ENCODE peak calls at places on chromosomes 1 and 21, in five cellular contexts. One of them, this sample, is unnamed.

GRCh38 chr1:184854456-184855180 is 100.0 kb upstream of the EDEM3 start:
- DNase-seq in amniotic stem cell: no peak
- DNase-seq in GM13977: no peak
- DNase-seq in epithelial cell of prostate: no peak
- DNase-seq in GM04504: peak
- DNase-seq in this sample: no peak

GRCh38 chr1:50978144-50978851 is 8.3 kb downstream of the CDKN2C start:
- DNase-seq in amniotic stem cell: peak
- DNase-seq in GM13977: peak
- DNase-seq in epithelial cell of prostate: no peak
- DNase-seq in GM04504: no peak
- DNase-seq in this sample: peak

GRCh38 chr1:117686907-117687306 is 81.1 kb downstream of the TENT5C start:
- DNase-seq in amniotic stem cell: no peak
- DNase-seq in GM13977: no peak
- DNase-seq in epithelial cell of prostate: no peak
- DNase-seq in GM04504: peak
- DNase-seq in this sample: no peak

GRCh38 chr1:25787477-25788043 is 12.4 kb upstream of the SELENON start:
- DNase-seq in amniotic stem cell: no peak
- DNase-seq in GM13977: no peak
- DNase-seq in epithelial cell of prostate: no peak
- DNase-seq in GM04504: no peak
- DNase-seq in this sample: no peak

GRCh38 chr21:41777934-41778815 is 11.3 kb upstream of the RIPK4 start:
- DNase-seq in amniotic stem cell: peak
- DNase-seq in GM13977: no peak
- DNase-seq in epithelial cell of prostate: no peak
- DNase-seq in GM04504: peak
- DNase-seq in this sample: no peak

GRCh38 chr21:16592399-16592798 is 862.6 kb downstream of the USP25 start:
- DNase-seq in amniotic stem cell: no peak
- DNase-seq in GM13977: no peak
- DNase-seq in epithelial cell of prostate: no peak
- DNase-seq in GM04504: no peak
- DNase-seq in this sample: no peak

GRCh38 chr1:30688920-30689794 is 34.2 kb downstream of the MATN1 start:
- DNase-seq in amniotic stem cell: no peak
- DNase-seq in GM13977: no peak
- DNase-seq in epithelial cell of prostate: no peak
- DNase-seq in GM04504: no peak
- DNase-seq in this sample: no peak

GRCh38 chr1:147643974-147644373 is 26.4 kb downstream of the ACP6 start:
- DNase-seq in amniotic stem cell: no peak
- DNase-seq in GM13977: no peak
- DNase-seq in epithelial cell of prostate: no peak
- DNase-seq in GM04504: no peak
- DNase-seq in this sample: no peak

GRCh38 chr1:216778763-216779162 is 55.5 kb upstream of the ESRRG start:
- DNase-seq in amniotic stem cell: no peak
- DNase-seq in GM13977: no peak
- DNase-seq in epithelial cell of prostate: no peak
- DNase-seq in GM04504: no peak
- DNase-seq in this sample: no peak

GRCh38 chr1:230939806-230940489 is 38.7 kb downstream of the TTC13 start:
- DNase-seq in amniotic stem cell: no peak
- DNase-seq in GM13977: no peak
- DNase-seq in epithelial cell of prostate: no peak
- DNase-seq in GM04504: no peak
- DNase-seq in this sample: no peak

GRCh38 chr1:228087771-228088251 is 5.3 kb downstream of the ARF1 start:
- DNase-seq in amniotic stem cell: no peak
- DNase-seq in GM13977: no peak
- DNase-seq in epithelial cell of prostate: no peak
- DNase-seq in GM04504: peak
- DNase-seq in this sample: no peak

GRCh38 chr1:148334339-148335130 is 148.6 kb downstream of the PPIAL4G start:
- DNase-seq in amniotic stem cell: no peak
- DNase-seq in GM13977: peak
- DNase-seq in epithelial cell of prostate: peak
- DNase-seq in GM04504: peak
- DNase-seq in this sample: no peak

This sample was measured in D721Med.